ENCODE peak calls at places on chromosomes 12 and 14, in eight cellular contexts. One of them, this sample, is unnamed.

GRCh38 chr14:67360469-67361206 is 510 bp downstream of the EIF2S1 start:
- DNase-seq in upper lobe of right lung: no peak
- DNase-seq in aorta: no peak
- DNase-seq in neural progenitor cell: no peak
- DNase-seq in midbrain: no peak
- DNase-seq in hepatocyte: no peak
- DNase-seq in HS-27A: peak
- DNase-seq in activated T-helper 1 cell treated with anti-CD3 and anti-CD28 coated beads, Interleukin-12 subunit alpha, Interleukin-12 subunit beta, Interleukin-2, Interleukin-4 antibody, amounts not matched to agents 30 ng/mL and 10 ng/mL and 1 ng/mL, durations not matched to agents 14 hours and 24 hours and 36 hours: no peak
- DNase-seq in this sample: no peak

GRCh38 chr12:67533159-67533558 is 115.4 kb upstream of the DYRK2 start:
- DNase-seq in aorta: no peak
- DNase-seq in hepatocyte: no peak
- DNase-seq in neural progenitor cell: no peak
- DNase-seq in activated T-helper 1 cell treated with anti-CD3 and anti-CD28 coated beads, Interleukin-12 subunit alpha, Interleukin-12 subunit beta, Interleukin-2, Interleukin-4 antibody, amounts not matched to agents 30 ng/mL and 10 ng/mL and 1 ng/mL, durations not matched to agents 14 hours and 24 hours and 36 hours: no peak
- DNase-seq in midbrain: no peak
- DNase-seq in upper lobe of right lung: no peak
- DNase-seq in HS-27A: no peak
- DNase-seq in this sample: no peak

GRCh38 chr12:58804749-58805148 is 115.6 kb downstream of the LRIG3 start:
- DNase-seq in neural progenitor cell: peak
- DNase-seq in upper lobe of right lung: no peak
- DNase-seq in aorta: no peak
- DNase-seq in hepatocyte: no peak
- DNase-seq in midbrain: no peak
- DNase-seq in HS-27A: no peak
- DNase-seq in activated T-helper 1 cell treated with anti-CD3 and anti-CD28 coated beads, Interleukin-12 subunit alpha, Interleukin-12 subunit beta, Interleukin-2, Interleukin-4 antibody, amounts not matched to agents 30 ng/mL and 10 ng/mL and 1 ng/mL, durations not matched to agents 14 hours and 24 hours and 36 hours: no peak
- DNase-seq in this sample: no peak

GRCh38 chr14:96363751-96364336 is 518 bp downstream of the GSKIP start:
- DNase-seq in aorta: peak
- DNase-seq in midbrain: peak
- DNase-seq in activated T-helper 1 cell treated with anti-CD3 and anti-CD28 coated beads, Interleukin-12 subunit alpha, Interleukin-12 subunit beta, Interleukin-2, Interleukin-4 antibody, amounts not matched to agents 30 ng/mL and 10 ng/mL and 1 ng/mL, durations not matched to agents 14 hours and 24 hours and 36 hours: peak
- DNase-seq in neural progenitor cell: peak
- DNase-seq in upper lobe of right lung: peak
- DNase-seq in HS-27A: no peak
- DNase-seq in hepatocyte: peak
- DNase-seq in this sample: peak

GRCh38 chr14:37584211-37585100 is 10.6 kb downstream of the FOXA1 start:
- DNase-seq in neural progenitor cell: no peak
- DNase-seq in aorta: peak
- DNase-seq in hepatocyte: peak
- DNase-seq in midbrain: no peak
- DNase-seq in upper lobe of right lung: peak
- DNase-seq in HS-27A: no peak
- DNase-seq in activated T-helper 1 cell treated with anti-CD3 and anti-CD28 coated beads, Interleukin-12 subunit alpha, Interleukin-12 subunit beta, Interleukin-2, Interleukin-4 antibody, amounts not matched to agents 30 ng/mL and 10 ng/mL and 1 ng/mL, durations not matched to agents 14 hours and 24 hours and 36 hours: no peak
- DNase-seq in this sample: no peak

GRCh38 chr12:131454418-131455217 is 256.3 kb upstream of the SFSWAP start:
- DNase-seq in hepatocyte: peak
- DNase-seq in upper lobe of right lung: peak
- DNase-seq in activated T-helper 1 cell treated with anti-CD3 and anti-CD28 coated beads, Interleukin-12 subunit alpha, Interleukin-12 subunit beta, Interleukin-2, Interleukin-4 antibody, amounts not matched to agents 30 ng/mL and 10 ng/mL and 1 ng/mL, durations not matched to agents 14 hours and 24 hours and 36 hours: no peak
- DNase-seq in HS-27A: no peak
- DNase-seq in midbrain: peak
- DNase-seq in neural progenitor cell: peak
- DNase-seq in aorta: no peak
- DNase-seq in this sample: no peak

GRCh38 chr12:123621101-123621500 is 12.4 kb downstream of the EIF2B1 start:
- DNase-seq in activated T-helper 1 cell treated with anti-CD3 and anti-CD28 coated beads, Interleukin-12 subunit alpha, Interleukin-12 subunit beta, Interleukin-2, Interleukin-4 antibody, amounts not matched to agents 30 ng/mL and 10 ng/mL and 1 ng/mL, durations not matched to agents 14 hours and 24 hours and 36 hours: no peak
- DNase-seq in midbrain: no peak
- DNase-seq in aorta: no peak
- DNase-seq in hepatocyte: no peak
- DNase-seq in HS-27A: no peak
- DNase-seq in upper lobe of right lung: no peak
- DNase-seq in neural progenitor cell: no peak
- DNase-seq in this sample: peak

GRCh38 chr14:100056964-100057817 is 8.0 kb upstream of the EVL start:
- DNase-seq in aorta: no peak
- DNase-seq in activated T-helper 1 cell treated with anti-CD3 and anti-CD28 coated beads, Interleukin-12 subunit alpha, Interleukin-12 subunit beta, Interleukin-2, Interleukin-4 antibody, amounts not matched to agents 30 ng/mL and 10 ng/mL and 1 ng/mL, durations not matched to agents 14 hours and 24 hours and 36 hours: no peak
- DNase-seq in midbrain: no peak
- DNase-seq in HS-27A: no peak
- DNase-seq in neural progenitor cell: no peak
- DNase-seq in upper lobe of right lung: no peak
- DNase-seq in hepatocyte: no peak
- DNase-seq in this sample: no peak

GRCh38 chr14:67186789-67187188 is 2.5 kb upstream of the GARIN2 start:
- DNase-seq in upper lobe of right lung: no peak
- DNase-seq in activated T-helper 1 cell treated with anti-CD3 and anti-CD28 coated beads, Interleukin-12 subunit alpha, Interleukin-12 subunit beta, Interleukin-2, Interleukin-4 antibody, amounts not matched to agents 30 ng/mL and 10 ng/mL and 1 ng/mL, durations not matched to agents 14 hours and 24 hours and 36 hours: no peak
- DNase-seq in hepatocyte: no peak
- DNase-seq in midbrain: no peak
- DNase-seq in neural progenitor cell: no peak
- DNase-seq in HS-27A: no peak
- DNase-seq in aorta: no peak
- DNase-seq in this sample: no peak

GRCh38 chr14:74324945-74325361 is 22.2 kb upstream of the ABCD4 start:
- DNase-seq in activated T-helper 1 cell treated with anti-CD3 and anti-CD28 coated beads, Interleukin-12 subunit alpha, Interleukin-12 subunit beta, Interleukin-2, Interleukin-4 antibody, amounts not matched to agents 30 ng/mL and 10 ng/mL and 1 ng/mL, durations not matched to agents 14 hours and 24 hours and 36 hours: no peak
- DNase-seq in neural progenitor cell: peak
- DNase-seq in HS-27A: peak
- DNase-seq in midbrain: peak
- DNase-seq in aorta: no peak
- DNase-seq in upper lobe of right lung: no peak
- DNase-seq in hepatocyte: peak
- DNase-seq in this sample: no peak

GRCh38 chr12:131982041-131982440 is 32.3 kb downstream of the EP400 start:
- DNase-seq in upper lobe of right lung: no peak
- DNase-seq in hepatocyte: no peak
- DNase-seq in aorta: no peak
- DNase-seq in midbrain: no peak
- DNase-seq in HS-27A: no peak
- DNase-seq in neural progenitor cell: no peak
- DNase-seq in activated T-helper 1 cell treated with anti-CD3 and anti-CD28 coated beads, Interleukin-12 subunit alpha, Interleukin-12 subunit beta, Interleukin-2, Interleukin-4 antibody, amounts not matched to agents 30 ng/mL and 10 ng/mL and 1 ng/mL, durations not matched to agents 14 hours and 24 hours and 36 hours: no peak
- DNase-seq in this sample: no peak

GRCh38 chr12:76183459-76184186 is 99.1 kb upstream of the NAP1L1 start:
- DNase-seq in midbrain: no peak
- DNase-seq in hepatocyte: peak
- DNase-seq in aorta: no peak
- DNase-seq in HS-27A: peak
- DNase-seq in activated T-helper 1 cell treated with anti-CD3 and anti-CD28 coated beads, Interleukin-12 subunit alpha, Interleukin-12 subunit beta, Interleukin-2, Interleukin-4 antibody, amounts not matched to agents 30 ng/mL and 10 ng/mL and 1 ng/mL, durations not matched to agents 14 hours and 24 hours and 36 hours: no peak
- DNase-seq in upper lobe of right lung: no peak
- DNase-seq in neural progenitor cell: no peak
- DNase-seq in this sample: no peak

GRCh38 chr14:98931911-98932310 is 340.1 kb downstream of the BCL11B start:
- DNase-seq in aorta: peak
- DNase-seq in neural progenitor cell: no peak
- DNase-seq in hepatocyte: no peak
- DNase-seq in upper lobe of right lung: no peak
- DNase-seq in midbrain: no peak
- DNase-seq in HS-27A: no peak
- DNase-seq in activated T-helper 1 cell treated with anti-CD3 and anti-CD28 coated beads, Interleukin-12 subunit alpha, Interleukin-12 subunit beta, Interleukin-2, Interleukin-4 antibody, amounts not matched to agents 30 ng/mL and 10 ng/mL and 1 ng/mL, durations not matched to agents 14 hours and 24 hours and 36 hours: peak
- DNase-seq in this sample: no peak

GRCh38 chr14:58963873-58964597 is 224.4 kb upstream of the DAAM1 start:
- DNase-seq in HS-27A: no peak
- DNase-seq in upper lobe of right lung: no peak
- DNase-seq in neural progenitor cell: no peak
- DNase-seq in activated T-helper 1 cell treated with anti-CD3 and anti-CD28 coated beads, Interleukin-12 subunit alpha, Interleukin-12 subunit beta, Interleukin-2, Interleukin-4 antibody, amounts not matched to agents 30 ng/mL and 10 ng/mL and 1 ng/mL, durations not matched to agents 14 hours and 24 hours and 36 hours: no peak
- DNase-seq in midbrain: no peak
- DNase-seq in aorta: no peak
- DNase-seq in hepatocyte: no peak
- DNase-seq in this sample: no peak

GRCh38 chr12:55736780-55737580 is 5.9 kb upstream of the GDF11 start:
- DNase-seq in upper lobe of right lung: peak
- DNase-seq in neural progenitor cell: peak
- DNase-seq in HS-27A: no peak
- DNase-seq in hepatocyte: peak
- DNase-seq in aorta: peak
- DNase-seq in activated T-helper 1 cell treated with anti-CD3 and anti-CD28 coated beads, Interleukin-12 subunit alpha, Interleukin-12 subunit beta, Interleukin-2, Interleukin-4 antibody, amounts not matched to agents 30 ng/mL and 10 ng/mL and 1 ng/mL, durations not matched to agents 14 hours and 24 hours and 36 hours: peak
- DNase-seq in midbrain: peak
- DNase-seq in this sample: peak

GRCh38 chr12:129532707-129533499 is 370.9 kb downstream of the TMEM132D start:
- DNase-seq in hepatocyte: no peak
- DNase-seq in HS-27A: no peak
- DNase-seq in activated T-helper 1 cell treated with anti-CD3 and anti-CD28 coated beads, Interleukin-12 subunit alpha, Interleukin-12 subunit beta, Interleukin-2, Interleukin-4 antibody, amounts not matched to agents 30 ng/mL and 10 ng/mL and 1 ng/mL, durations not matched to agents 14 hours and 24 hours and 36 hours: no peak
- DNase-seq in aorta: no peak
- DNase-seq in upper lobe of right lung: no peak
- DNase-seq in midbrain: no peak
- DNase-seq in neural progenitor cell: peak
- DNase-seq in this sample: no peak

GRCh38 chr12:113461666-113462065 is 10.0 kb downstream of the LHX5 start:
- DNase-seq in hepatocyte: no peak
- DNase-seq in aorta: no peak
- DNase-seq in activated T-helper 1 cell treated with anti-CD3 and anti-CD28 coated beads, Interleukin-12 subunit alpha, Interleukin-12 subunit beta, Interleukin-2, Interleukin-4 antibody, amounts not matched to agents 30 ng/mL and 10 ng/mL and 1 ng/mL, durations not matched to agents 14 hours and 24 hours and 36 hours: no peak
- DNase-seq in neural progenitor cell: peak
- DNase-seq in HS-27A: no peak
- DNase-seq in midbrain: no peak
- DNase-seq in upper lobe of right lung: no peak
- DNase-seq in this sample: no peak

GRCh38 chr12:59787610-59788009 is 191.8 kb downstream of the SLC16A7 start:
- DNase-seq in upper lobe of right lung: no peak
- DNase-seq in hepatocyte: no peak
- DNase-seq in aorta: no peak
- DNase-seq in midbrain: no peak
- DNase-seq in activated T-helper 1 cell treated with anti-CD3 and anti-CD28 coated beads, Interleukin-12 subunit alpha, Interleukin-12 subunit beta, Interleukin-2, Interleukin-4 antibody, amounts not matched to agents 30 ng/mL and 10 ng/mL and 1 ng/mL, durations not matched to agents 14 hours and 24 hours and 36 hours: no peak
- DNase-seq in HS-27A: no peak
- DNase-seq in neural progenitor cell: no peak
- DNase-seq in this sample: no peak

GRCh38 chr12:98955284-98955683 is 310.2 kb downstream of the APAF1 start:
- DNase-seq in neural progenitor cell: peak
- DNase-seq in upper lobe of right lung: no peak
- DNase-seq in HS-27A: no peak
- DNase-seq in midbrain: no peak
- DNase-seq in hepatocyte: peak
- DNase-seq in activated T-helper 1 cell treated with anti-CD3 and anti-CD28 coated beads, Interleukin-12 subunit alpha, Interleukin-12 subunit beta, Interleukin-2, Interleukin-4 antibody, amounts not matched to agents 30 ng/mL and 10 ng/mL and 1 ng/mL, durations not matched to agents 14 hours and 24 hours and 36 hours: no peak
- DNase-seq in aorta: no peak
- DNase-seq in this sample: no peak

GRCh38 chr14:102238131-102238530 is 66.8 kb downstream of the MOK start:
- DNase-seq in aorta: peak
- DNase-seq in activated T-helper 1 cell treated with anti-CD3 and anti-CD28 coated beads, Interleukin-12 subunit alpha, Interleukin-12 subunit beta, Interleukin-2, Interleukin-4 antibody, amounts not matched to agents 30 ng/mL and 10 ng/mL and 1 ng/mL, durations not matched to agents 14 hours and 24 hours and 36 hours: no peak
- DNase-seq in HS-27A: peak
- DNase-seq in neural progenitor cell: no peak
- DNase-seq in upper lobe of right lung: no peak
- DNase-seq in hepatocyte: no peak
- DNase-seq in midbrain: no peak
- DNase-seq in this sample: no peak

GRCh38 chr12:118999107-118999506 is 17.8 kb downstream of the SRRM4 start:
- DNase-seq in upper lobe of right lung: no peak
- DNase-seq in aorta: no peak
- DNase-seq in hepatocyte: no peak
- DNase-seq in HS-27A: no peak
- DNase-seq in midbrain: no peak
- DNase-seq in activated T-helper 1 cell treated with anti-CD3 and anti-CD28 coated beads, Interleukin-12 subunit alpha, Interleukin-12 subunit beta, Interleukin-2, Interleukin-4 antibody, amounts not matched to agents 30 ng/mL and 10 ng/mL and 1 ng/mL, durations not matched to agents 14 hours and 24 hours and 36 hours: no peak
- DNase-seq in neural progenitor cell: no peak
- DNase-seq in this sample: no peak

GRCh38 chr12:85424581-85425348 is 144.7 kb downstream of the ALX1 start:
- DNase-seq in activated T-helper 1 cell treated with anti-CD3 and anti-CD28 coated beads, Interleukin-12 subunit alpha, Interleukin-12 subunit beta, Interleukin-2, Interleukin-4 antibody, amounts not matched to agents 30 ng/mL and 10 ng/mL and 1 ng/mL, durations not matched to agents 14 hours and 24 hours and 36 hours: no peak
- DNase-seq in HS-27A: no peak
- DNase-seq in midbrain: no peak
- DNase-seq in aorta: no peak
- DNase-seq in upper lobe of right lung: no peak
- DNase-seq in neural progenitor cell: peak
- DNase-seq in hepatocyte: peak
- DNase-seq in this sample: no peak

This sample was measured in cardiac septum.